ENCODE peak calls at places on chromosomes 3 and 15, in seven cellular contexts. One of them, this sample, is unnamed.

GRCh38 chr3:119652306-119653033 is 7.9 kb downstream of the POPDC2 start:
- DNase-seq in NCI-H345: no peak
- DNase-seq in iPS-NIHi11: no peak
- DNase-seq in lower lobe of right lung: no peak
- DNase-seq in GM23338: no peak
- DNase-seq in LoVo: no peak
- DNase-seq in T-helper 9 cell: no peak
- DNase-seq in this sample: no peak

GRCh38 chr3:45664558-45664957 is 24.6 kb upstream of the SACM1L start:
- DNase-seq in NCI-H345: no peak
- DNase-seq in iPS-NIHi11: no peak
- DNase-seq in lower lobe of right lung: peak; percentile 56
- DNase-seq in GM23338: no peak
- DNase-seq in LoVo: no peak
- DNase-seq in T-helper 9 cell: peak; percentile 46
- DNase-seq in this sample: no peak

GRCh38 chr15:32818758-32819405 is 101.1 kb downstream of the GREM1 start:
- DNase-seq in NCI-H345: no peak
- DNase-seq in iPS-NIHi11: peak; percentile 25
- DNase-seq in lower lobe of right lung: no peak
- DNase-seq in GM23338: no peak
- DNase-seq in LoVo: no peak
- DNase-seq in T-helper 9 cell: no peak
- DNase-seq in this sample: no peak

GRCh38 chr15:26771917-26772587 is 814 bp downstream of the GABRB3 start:
- DNase-seq in NCI-H345: no peak
- DNase-seq in iPS-NIHi11: peak; percentile 27
- DNase-seq in lower lobe of right lung: no peak
- DNase-seq in GM23338: peak; percentile 41
- DNase-seq in LoVo: no peak
- DNase-seq in T-helper 9 cell: no peak
- DNase-seq in this sample: no peak

GRCh38 chr15:23477920-23478319 is 30.9 kb upstream of the GOLGA6L2 start:
- DNase-seq in NCI-H345: no peak
- DNase-seq in iPS-NIHi11: no peak
- DNase-seq in lower lobe of right lung: no peak
- DNase-seq in GM23338: no peak
- DNase-seq in LoVo: no peak
- DNase-seq in T-helper 9 cell: no peak
- DNase-seq in this sample: no peak

GRCh38 chr15:84934942-84935729 is 46.5 kb upstream of the PDE8A start:
- DNase-seq in NCI-H345: no peak
- DNase-seq in iPS-NIHi11: peak; percentile 51
- DNase-seq in lower lobe of right lung: no peak
- DNase-seq in GM23338: peak; percentile 49
- DNase-seq in LoVo: no peak
- DNase-seq in T-helper 9 cell: no peak
- DNase-seq in this sample: peak; percentile 16

GRCh38 chr3:139499536-139499935 is 23.2 kb upstream of the RBP2 start:
- DNase-seq in NCI-H345: no peak
- DNase-seq in iPS-NIHi11: no peak
- DNase-seq in lower lobe of right lung: no peak
- DNase-seq in GM23338: no peak
- DNase-seq in LoVo: no peak
- DNase-seq in T-helper 9 cell: no peak
- DNase-seq in this sample: no peak

GRCh38 chr3:49132073-49132436 is 795 bp downstream of the LAMB2 start:
- DNase-seq in NCI-H345: no peak
- DNase-seq in iPS-NIHi11: no peak
- DNase-seq in lower lobe of right lung: no peak
- DNase-seq in GM23338: no peak
- DNase-seq in LoVo: no peak
- DNase-seq in T-helper 9 cell: no peak
- DNase-seq in this sample: no peak

GRCh38 chr3:123353227-123353851 is 95.6 kb downstream of the ADCY5 start:
- DNase-seq in NCI-H345: no peak
- DNase-seq in iPS-NIHi11: no peak
- DNase-seq in lower lobe of right lung: no peak
- DNase-seq in GM23338: no peak
- DNase-seq in LoVo: no peak
- DNase-seq in T-helper 9 cell: no peak
- DNase-seq in this sample: no peak

GRCh38 chr3:15291589-15292541 is 40.5 kb downstream of the SH3BP5 start:
- DNase-seq in NCI-H345: no peak
- DNase-seq in iPS-NIHi11: no peak
- DNase-seq in lower lobe of right lung: no peak
- DNase-seq in GM23338: no peak
- DNase-seq in LoVo: no peak
- DNase-seq in T-helper 9 cell: peak; percentile 51
- DNase-seq in this sample: no peak

GRCh38 chr3:195178124-195178910 is 92.6 kb downstream of the XXYLT1 start:
- DNase-seq in NCI-H345: peak; percentile 91
- DNase-seq in iPS-NIHi11: no peak
- DNase-seq in lower lobe of right lung: no peak
- DNase-seq in GM23338: no peak
- DNase-seq in LoVo: no peak
- DNase-seq in T-helper 9 cell: no peak
- DNase-seq in this sample: no peak

GRCh38 chr15:36803773-36804172 is 224.3 kb downstream of the CDIN1 start:
- DNase-seq in NCI-H345: no peak
- DNase-seq in iPS-NIHi11: no peak
- DNase-seq in lower lobe of right lung: no peak
- DNase-seq in GM23338: no peak
- DNase-seq in LoVo: no peak
- DNase-seq in T-helper 9 cell: no peak
- DNase-seq in this sample: peak; percentile 30

GRCh38 chr3:100993309-100993708 is at the start of gene ABI3BP:
- DNase-seq in NCI-H345: no peak
- DNase-seq in iPS-NIHi11: peak; percentile 32
- DNase-seq in lower lobe of right lung: peak; percentile 65
- DNase-seq in GM23338: no peak
- DNase-seq in LoVo: peak; percentile 7
- DNase-seq in T-helper 9 cell: no peak
- DNase-seq in this sample: peak; percentile 59

GRCh38 chr15:68796576-68796975 is 24.1 kb downstream of the ANP32A start:
- DNase-seq in NCI-H345: no peak
- DNase-seq in iPS-NIHi11: no peak
- DNase-seq in lower lobe of right lung: no peak
- DNase-seq in GM23338: no peak
- DNase-seq in LoVo: no peak
- DNase-seq in T-helper 9 cell: no peak
- DNase-seq in this sample: no peak

GRCh38 chr15:62404194-62404985 is 239.3 kb upstream of the C2CD4B start:
- DNase-seq in NCI-H345: peak; percentile 21
- DNase-seq in iPS-NIHi11: no peak
- DNase-seq in lower lobe of right lung: no peak
- DNase-seq in GM23338: no peak
- DNase-seq in LoVo: no peak
- DNase-seq in T-helper 9 cell: no peak
- DNase-seq in this sample: peak; percentile 20

GRCh38 chr3:42451546-42452230 is 41.3 kb upstream of the LYZL4 start:
- DNase-seq in NCI-H345: no peak
- DNase-seq in iPS-NIHi11: no peak
- DNase-seq in lower lobe of right lung: no peak
- DNase-seq in GM23338: no peak
- DNase-seq in LoVo: no peak
- DNase-seq in T-helper 9 cell: no peak
- DNase-seq in this sample: no peak

GRCh38 chr3:161096771-161097367 is 8.3 kb downstream of the B3GALNT1 start:
- DNase-seq in NCI-H345: peak; percentile 7
- DNase-seq in iPS-NIHi11: peak; percentile 33
- DNase-seq in lower lobe of right lung: no peak
- DNase-seq in GM23338: peak; percentile 76
- DNase-seq in LoVo: peak; percentile 24
- DNase-seq in T-helper 9 cell: no peak
- DNase-seq in this sample: peak; percentile 56

GRCh38 chr3:8607285-8608040 is 37.1 kb downstream of the SSUH2 start:
- DNase-seq in NCI-H345: peak; percentile 6
- DNase-seq in iPS-NIHi11: peak; percentile 51
- DNase-seq in lower lobe of right lung: no peak
- DNase-seq in GM23338: peak; percentile 51
- DNase-seq in LoVo: no peak
- DNase-seq in T-helper 9 cell: no peak
- DNase-seq in this sample: peak; percentile 51

GRCh38 chr3:138426211-138426610 is 8.2 kb upstream of the ESYT3 start:
- DNase-seq in NCI-H345: peak; percentile 0
- DNase-seq in iPS-NIHi11: no peak
- DNase-seq in lower lobe of right lung: no peak
- DNase-seq in GM23338: peak; percentile 60
- DNase-seq in LoVo: no peak
- DNase-seq in T-helper 9 cell: no peak
- DNase-seq in this sample: peak; percentile 41

GRCh38 chr15:79682285-79682684 is 214.5 kb downstream of the MTHFS start:
- DNase-seq in NCI-H345: no peak
- DNase-seq in iPS-NIHi11: no peak
- DNase-seq in lower lobe of right lung: no peak
- DNase-seq in GM23338: no peak
- DNase-seq in LoVo: no peak
- DNase-seq in T-helper 9 cell: no peak
- DNase-seq in this sample: no peak

GRCh38 chr3:46707601-46708011 is 6.4 kb downstream of the TMIE start:
- DNase-seq in NCI-H345: no peak
- DNase-seq in iPS-NIHi11: no peak
- DNase-seq in lower lobe of right lung: peak; percentile 33
- DNase-seq in GM23338: no peak
- DNase-seq in LoVo: no peak
- DNase-seq in T-helper 9 cell: no peak
- DNase-seq in this sample: no peak

GRCh38 chr3:52026016-52026415 is 30.3 kb upstream of the RPL29 start:
- DNase-seq in NCI-H345: no peak
- DNase-seq in iPS-NIHi11: no peak
- DNase-seq in lower lobe of right lung: no peak
- DNase-seq in GM23338: no peak
- DNase-seq in LoVo: no peak
- DNase-seq in T-helper 9 cell: no peak
- DNase-seq in this sample: no peak

GRCh38 chr3:186669378-186670084 is 3.7 kb downstream of the HRG start:
- DNase-seq in NCI-H345: no peak
- DNase-seq in iPS-NIHi11: no peak
- DNase-seq in lower lobe of right lung: no peak
- DNase-seq in GM23338: no peak
- DNase-seq in LoVo: peak; percentile 18
- DNase-seq in T-helper 9 cell: no peak
- DNase-seq in this sample: peak; percentile 70

GRCh38 chr15:26842391-26842790 is 24.5 kb upstream of the GABRA5 start:
- DNase-seq in NCI-H345: no peak
- DNase-seq in iPS-NIHi11: no peak
- DNase-seq in lower lobe of right lung: no peak
- DNase-seq in GM23338: peak; percentile 51
- DNase-seq in LoVo: no peak
- DNase-seq in T-helper 9 cell: no peak
- DNase-seq in this sample: no peak

GRCh38 chr15:92780816-92781215 is 119.3 kb upstream of the CHD2 start:
- DNase-seq in NCI-H345: peak; percentile 52
- DNase-seq in iPS-NIHi11: no peak
- DNase-seq in lower lobe of right lung: no peak
- DNase-seq in GM23338: peak; percentile 21
- DNase-seq in LoVo: no peak
- DNase-seq in T-helper 9 cell: no peak
- DNase-seq in this sample: peak; percentile 59

GRCh38 chr3:46030626-46031025 is 3.3 kb upstream of the XCR1 start:
- DNase-seq in NCI-H345: no peak
- DNase-seq in iPS-NIHi11: no peak
- DNase-seq in lower lobe of right lung: no peak
- DNase-seq in GM23338: no peak
- DNase-seq in LoVo: no peak
- DNase-seq in T-helper 9 cell: no peak
- DNase-seq in this sample: no peak

GRCh38 chr15:94412979-94413741 is 181.8 kb downstream of the MCTP2 start:
- DNase-seq in NCI-H345: no peak
- DNase-seq in iPS-NIHi11: no peak
- DNase-seq in lower lobe of right lung: no peak
- DNase-seq in GM23338: peak; percentile 67
- DNase-seq in LoVo: peak; percentile 11
- DNase-seq in T-helper 9 cell: no peak
- DNase-seq in this sample: peak; percentile 35

GRCh38 chr3:62554264-62554799 is 181.0 kb upstream of the FEZF2 start:
- DNase-seq in NCI-H345: no peak
- DNase-seq in iPS-NIHi11: peak; percentile 39
- DNase-seq in lower lobe of right lung: no peak
- DNase-seq in GM23338: peak; percentile 73
- DNase-seq in LoVo: peak; percentile 13
- DNase-seq in T-helper 9 cell: no peak
- DNase-seq in this sample: peak; percentile 4